ENCODE peak calls at places on chromosomes 12 and 14, in nine cellular contexts. Q is astrocyte of the spinal cord; Y is stimulated activated CD8-positive, alpha-beta memory T cell treated with anti-CD3 and anti-CD28 coated beads, Interleukin-15, amount 100 ng/mL, for 24 hours; R is choroid plexus epithelial cell; P is stimulated activated CD4-positive, alpha-beta T cell treated with anti-CD3 and anti-CD28 coated beads, Interleukin-1b, Interleukin-23, amount 100 ng/mL, for 1 hour; V is LoVo; B is EH; O is A172; D is progenitor cell of endocrine pancreas. T is an unnamed sample.

GRCh38 chr14:101595349-101595748 is 34.1 kb downstream of the DIO3 start:
- DNase-seq in Q (no peak), R (no peak), O (no peak), D (no peak), V (no peak), P (no peak), B (no peak), Y (no peak), T (no peak)

GRCh38 chr14:77641534-77642341 is 25.3 kb upstream of the SPTLC2 start:
- DNase-seq in V (peak; percentile 71), Q (peak; percentile 53), D (no peak), Y (peak; percentile 39), O (no peak), B (peak; percentile 67), R (peak; percentile 82), P (peak; percentile 4), T (no peak)

GRCh38 chr12:122681814-122682213 is 21.3 kb downstream of the HCAR2 start:
- DNase-seq in D (no peak), V (no peak), B (peak; percentile 66), Q (peak; percentile 23), P (no peak), Y (no peak), R (peak; percentile 76), O (no peak), T (peak; percentile 20)

GRCh38 chr12:32926963-32927362 is 30.4 kb upstream of the PKP2 start:
- DNase-seq in D (no peak), B (no peak), Y (no peak), V (no peak), R (peak; percentile 4), Q (no peak), O (no peak), P (no peak), T (no peak)

GRCh38 chr12:27052176-27052575 is 29.8 kb downstream of the MED21 start:
- DNase-seq in V (no peak), O (no peak), R (no peak), Q (no peak), Y (no peak), B (no peak), D (no peak), P (no peak), T (no peak)

GRCh38 chr12:128743911-128744310 is 79.8 kb downstream of the SLC15A4 start:
- DNase-seq in Y (no peak), P (no peak), B (no peak), D (no peak), O (no peak), R (no peak), Q (no peak), V (no peak), T (no peak)

GRCh38 chr12:68842784-68843567 is 35.0 kb downstream of the MDM2 start:
- DNase-seq in Q (no peak), D (no peak), V (no peak), O (no peak), Y (no peak), R (no peak), P (no peak), B (no peak), T (no peak)

GRCh38 chr12:60174914-60175313 is 579.1 kb downstream of the SLC16A7 start:
- DNase-seq in R (peak; percentile 50), Q (no peak), O (no peak), V (no peak), Y (no peak), P (no peak), D (no peak), B (peak; percentile 36), T (no peak)